ENCODE peak calls at places on chromosome 10, in eight cellular contexts. Q is D721Med, K is endodermal cell, Y is breast epithelium, I is HepG2, H is bronchial epithelial cell, X is endothelial cell, C is lower lobe of right lung. D is an unnamed sample.
A peak's percentile ranks its signal among the peaks of the same experiment; 100 is the strongest.

GRCh38 chr10:25336330-25336729 is 161.5 kb downstream of the GPR158 start:
- DNase-seq in Q (no peak), K (no peak), Y (no peak), I (no peak), H (no peak), X (no peak), C (no peak), D (no peak)

GRCh38 chr10:109902992-109903947 is 20.0 kb downstream of the XPNPEP1 start:
- DNase-seq in Q (no peak), K (no peak), Y (no peak), I (no peak), H (peak; percentile 45), X (no peak), C (no peak), D (no peak)

GRCh38 chr10:64211466-64211865 is 690.3 kb downstream of the REEP3 start:
- DNase-seq in Q (no peak), K (no peak), Y (no peak), I (no peak), H (no peak), X (no peak), C (no peak), D (no peak)

GRCh38 chr10:12484945-12485805 is 135.8 kb downstream of the CAMK1D start:
- DNase-seq in Q (no peak), K (peak; percentile 86), Y (no peak), I (peak; percentile 13), H (no peak), X (no peak), C (no peak), D (no peak)

GRCh38 chr10:29392376-29393021 is 103.6 kb downstream of the LYZL1 start:
- DNase-seq in Q (peak; percentile 27), K (peak; percentile 80), Y (no peak), I (peak; percentile 54), H (peak; percentile 17), X (peak; percentile 59), C (no peak), D (no peak)

GRCh38 chr10:92913973-92914372 is 65.7 kb downstream of the EXOC6 start:
- DNase-seq in Q (no peak), K (peak; percentile 73), Y (no peak), I (no peak), H (no peak), X (no peak), C (no peak), D (no peak)

GRCh38 chr10:122999347-122999746 is 9.2 kb downstream of the IKZF5 start:
- DNase-seq in Q (no peak), K (no peak), Y (no peak), I (no peak), H (peak; percentile 25), X (no peak), C (no peak), D (no peak)

GRCh38 chr10:68075550-68076004 is 494 bp upstream of the HERC4 start:
- DNase-seq in Q (no peak), K (no peak), Y (no peak), I (no peak), H (no peak), X (no peak), C (no peak), D (no peak)

GRCh38 chr10:1057106-1057657 is 997 bp downstream of the WDR37 start:
- DNase-seq in Q (no peak), K (no peak), Y (no peak), I (no peak), H (peak; percentile 36), X (peak; percentile 41), C (no peak), D (no peak)

GRCh38 chr10:22379059-22379458 is 33.8 kb downstream of the SPAG6 start:
- DNase-seq in Q (no peak), K (no peak), Y (no peak), I (no peak), H (no peak), X (no peak), C (no peak), D (no peak)

GRCh38 chr10:62037166-62037831 is 135.8 kb downstream of the ARID5B start:
- DNase-seq in Q (no peak), K (no peak), Y (peak; percentile 50), I (peak; percentile 79), H (peak; percentile 77), X (no peak), C (no peak), D (no peak)

GRCh38 chr10:103892181-103892580 is 25.8 kb downstream of the STN1 start:
- DNase-seq in Q (no peak), K (no peak), Y (no peak), I (no peak), H (no peak), X (no peak), C (no peak), D (no peak)

GRCh38 chr10:103897241-103897774 is 20.7 kb downstream of the STN1 start:
- DNase-seq in Q (no peak), K (no peak), Y (no peak), I (no peak), H (no peak), X (no peak), C (no peak), D (no peak)

GRCh38 chr10:103894454-103894853 is 23.5 kb downstream of the STN1 start:
- DNase-seq in Q (no peak), K (no peak), Y (no peak), I (no peak), H (peak; percentile 63), X (no peak), C (no peak), D (no peak)

GRCh38 chr10:103896225-103896624 is 21.8 kb downstream of the STN1 start:
- DNase-seq in Q (no peak), K (no peak), Y (no peak), I (no peak), H (no peak), X (no peak), C (no peak), D (no peak)

GRCh38 chr10:103895458-103896186 is 22.4 kb downstream of the STN1 start:
- DNase-seq in Q (no peak), K (no peak), Y (no peak), I (no peak), H (peak; percentile 63), X (no peak), C (no peak), D (no peak)
- TF ChIP-seq CTCF in Q (no peak), K (no peak), Y (no peak), I (no peak), H (no peak), X (no peak), C (no peak), D (no peak)

GRCh38 chr10:132987671-132988571 is 45.6 kb upstream of the CFAP46 start:
- DNase-seq in Q (no peak), K (no peak), Y (no peak), I (no peak), H (no peak), X (no peak), C (peak; percentile 40), D (no peak)

GRCh38 chr10:132989476-132990415 is 47.4 kb upstream of the CFAP46 start:
- DNase-seq in Q (no peak), K (no peak), Y (no peak), I (no peak), H (no peak), X (no peak), C (peak; percentile 44), D (no peak)

GRCh38 chr10:132986978-132987377 is 44.6 kb upstream of the CFAP46 start:
- DNase-seq in Q (no peak), K (no peak), Y (no peak), I (no peak), H (no peak), X (no peak), C (no peak), D (no peak)

GRCh38 chr10:132990684-132991545 is 48.5 kb upstream of the CFAP46 start:
- DNase-seq in Q (no peak), K (no peak), Y (no peak), I (no peak), H (no peak), X (no peak), C (peak; percentile 34), D (no peak)

DNA sequence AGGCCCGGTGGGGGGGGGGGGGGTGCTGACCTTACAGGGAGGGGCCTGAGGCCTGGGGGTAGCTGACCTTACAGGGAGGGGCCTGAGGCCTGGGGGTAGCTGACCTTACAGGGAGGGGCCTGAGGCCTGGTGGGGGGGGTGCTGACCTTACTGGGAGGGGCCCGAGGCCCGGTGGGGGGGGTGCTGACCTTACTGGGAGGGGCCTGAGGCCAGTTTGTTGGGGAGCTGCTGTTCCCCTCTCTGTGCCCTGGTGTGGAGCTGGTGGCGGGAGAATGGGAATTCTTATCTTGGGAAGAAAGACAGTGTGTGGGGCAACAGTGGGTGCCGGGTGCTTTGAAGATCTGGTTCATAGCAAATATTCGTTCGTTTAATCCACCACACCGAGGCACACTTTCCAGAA is 46.6 kb upstream of the CFAP46 start:
- DNase-seq in Q (no peak), K (no peak), Y (no peak), I (no peak), H (no peak), X (no peak), C (no peak), D (no peak)
- TF ChIP-seq CTCF in Q (no peak), K (no peak), Y (no peak), I (no peak), H (no peak), X (no peak), C (no peak), D (no peak)

GRCh38 chr10:33391611-33392010 is 57.1 kb upstream of the NRP1 start:
- DNase-seq in Q (no peak), K (no peak), Y (no peak), I (peak; percentile 29), H (no peak), X (no peak), C (no peak), D (no peak)
- TF ChIP-seq CTCF in Q (no peak), K (no peak), Y (no peak), I (no peak), H (no peak), X (no peak), C (no peak), D (no peak)

GRCh38 chr10:15589109-15589508 is 130.6 kb downstream of the ITGA8 start:
- DNase-seq in Q (no peak), K (no peak), Y (no peak), I (no peak), H (no peak), X (no peak), C (no peak), D (no peak)

GRCh38 chr10:15579605-15580004 is 140.1 kb downstream of the ITGA8 start:
- DNase-seq in Q (no peak), K (no peak), Y (no peak), I (no peak), H (no peak), X (no peak), C (no peak), D (no peak)

GRCh38 chr10:15587271-15587670 is 132.5 kb downstream of the ITGA8 start:
- DNase-seq in Q (no peak), K (no peak), Y (no peak), I (no peak), H (no peak), X (no peak), C (no peak), D (no peak)

GRCh38 chr10:15588635-15589081 is 131.1 kb downstream of the ITGA8 start:
- DNase-seq in Q (no peak), K (no peak), Y (no peak), I (no peak), H (no peak), X (peak; percentile 5), C (no peak), D (no peak)

DNA sequence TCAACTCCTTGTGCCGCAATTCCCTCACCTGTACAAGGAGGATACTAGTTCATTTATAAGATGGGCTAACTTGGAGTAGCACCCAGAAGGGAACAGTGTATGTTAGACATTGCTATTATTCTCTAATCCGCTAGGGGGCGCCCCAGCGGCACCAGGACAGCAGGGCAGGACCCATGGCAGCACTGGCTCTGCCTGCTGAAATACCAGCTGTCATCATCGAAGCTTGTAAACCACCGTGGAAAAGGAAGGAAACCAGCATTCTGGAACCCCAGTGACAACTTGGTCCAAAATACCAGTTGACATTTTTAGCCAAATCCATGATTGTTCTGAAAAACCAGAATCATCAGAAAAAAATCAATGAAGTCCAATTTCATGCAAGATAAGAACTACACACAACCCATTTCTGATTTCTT is 134.4 kb downstream of the ITGA8 start:
- DNase-seq in Q (peak; percentile 22), K (peak; percentile 92), Y (no peak), I (peak; percentile 27), H (peak; percentile 7), X (peak; percentile 87), C (peak; percentile 55), D (peak; percentile 88)
- TF ChIP-seq CTCF in Q (peak; percentile 93), K (peak; percentile 94), Y (no peak), I (peak; percentile 72), H (peak; percentile 40), X (peak; percentile 91), C (peak; percentile 69), D (peak; percentile 87)